ENCODE peak calls at places on chromosomes 16 and 17, in eight cellular contexts. Q is MG63; W is activated CD4-positive, alpha-beta T cell treated with anti-CD3 and anti-CD28 coated beads for 24 hours; M is HepG2; U is right cardiac atrium; X is RCC 7860; P is HT1080; I is GF-D8. H is an unnamed sample.

GRCh38 chr17:61361084-61361483 is 38.6 kb upstream of the TBX2 start:
- DNase-seq in Q (no peak), W (no peak), M (peak), U (no peak), X (peak), P (peak), I (no peak), H (no peak)

GRCh38 chr16:11253995-11254912 is 1.8 kb downstream of the SOCS1 start:
- DNase-seq in Q (no peak), W (no peak), M (no peak), U (peak), X (no peak), P (no peak), I (no peak), H (no peak)

GRCh38 chr16:46746821-46747776 is 1.0 kb downstream of the MYLK3 start:
- DNase-seq in Q (no peak), W (no peak), M (peak), U (peak), X (no peak), P (no peak), I (no peak), H (no peak)

GRCh38 chr17:52106638-52107261 is 51.8 kb downstream of the CA10 start:
- DNase-seq in Q (peak), W (peak), M (peak), U (no peak), X (peak), P (peak), I (no peak), H (peak)

GRCh38 chr16:56610017-56610608 is 1.7 kb downstream of the MT2A start:
- DNase-seq in Q (peak), W (peak), M (peak), U (peak), X (peak), P (peak), I (peak), H (no peak)

GRCh38 chr17:17117923-17118322 is 75.7 kb downstream of the MPRIP start:
- DNase-seq in Q (no peak), W (no peak), M (no peak), U (peak), X (no peak), P (no peak), I (no peak), H (no peak)

GRCh38 chr17:27456681-27457404 is 595 bp downstream of the KSR1 start:
- DNase-seq in Q (peak), W (no peak), M (no peak), U (peak), X (no peak), P (no peak), I (no peak), H (no peak)

GRCh38 chr17:49387374-49388289 is 25.6 kb upstream of the ZNF652 start:
- DNase-seq in Q (no peak), W (no peak), M (no peak), U (no peak), X (no peak), P (no peak), I (no peak), H (no peak)

GRCh38 chr16:26526633-26527032 is 540.1 kb upstream of the C16orf82 start:
- DNase-seq in Q (no peak), W (no peak), M (no peak), U (no peak), X (no peak), P (no peak), I (no peak), H (no peak)

GRCh38 chr17:15652960-15653359 is 31.2 kb downstream of the TRIM16 start:
- DNase-seq in Q (no peak), W (no peak), M (no peak), U (no peak), X (no peak), P (no peak), I (no peak), H (no peak)

GRCh38 chr17:19409509-19409908 is 1.5 kb upstream of the RNF112 start:
- DNase-seq in Q (peak), W (peak), M (no peak), U (no peak), X (no peak), P (peak), I (no peak), H (peak)

GRCh38 chr17:12545877-12546513 is 119.7 kb upstream of the MYOCD start:
- DNase-seq in Q (peak), W (no peak), M (peak), U (no peak), X (peak), P (peak), I (no peak), H (peak)

GRCh38 chr17:17028878-17029535 is 13.2 kb upstream of the MPRIP start:
- DNase-seq in Q (no peak), W (no peak), M (peak), U (no peak), X (no peak), P (no peak), I (no peak), H (no peak)

GRCh38 chr17:31197991-31198390 is 99.0 kb downstream of the OMG start:
- DNase-seq in Q (no peak), W (no peak), M (no peak), U (no peak), X (no peak), P (peak), I (no peak), H (no peak)

GRCh38 chr17:27940503-27940902 is 47.3 kb upstream of the LYRM9 start:
- DNase-seq in Q (no peak), W (no peak), M (no peak), U (no peak), X (no peak), P (no peak), I (no peak), H (no peak)

GRCh38 chr16:84600343-84601229 is 17.3 kb downstream of the COTL1 start:
- DNase-seq in Q (no peak), W (no peak), M (no peak), U (no peak), X (no peak), P (no peak), I (peak), H (no peak)

GRCh38 chr16:19179890-19180490 is 11.9 kb downstream of the SYT17 start:
- DNase-seq in Q (peak), W (peak), M (peak), U (peak), X (no peak), P (peak), I (peak), H (peak)

GRCh38 chr16:4373909-4374742 is 2.5 kb downstream of the VASN start:
- DNase-seq in Q (peak), W (no peak), M (no peak), U (peak), X (peak), P (peak), I (no peak), H (no peak)

GRCh38 chr16:85507342-85507741 is 105.8 kb upstream of the GSE1 start:
- DNase-seq in Q (no peak), W (no peak), M (no peak), U (no peak), X (no peak), P (no peak), I (no peak), H (no peak)

GRCh38 chr17:42804918-42805367 is 6.3 kb downstream of the CNTD1 start:
- DNase-seq in Q (no peak), W (no peak), M (peak), U (no peak), X (no peak), P (no peak), I (no peak), H (no peak)

GRCh38 chr16:81808933-81809480 is 29.9 kb downstream of the PLCG2 start:
- DNase-seq in Q (no peak), W (no peak), M (peak), U (no peak), X (no peak), P (no peak), I (no peak), H (no peak)

GRCh38 chr17:80101946-80102706 is 745 bp downstream of the GAA start:
- DNase-seq in Q (no peak), W (no peak), M (peak), U (peak), X (no peak), P (peak), I (no peak), H (no peak)

GRCh38 chr16:4275861-4276260 is 3.0 kb upstream of the TFAP4 start:
- DNase-seq in Q (no peak), W (no peak), M (no peak), U (no peak), X (no peak), P (no peak), I (no peak), H (no peak)

GRCh38 chr17:34913001-34913400 is 48.3 kb downstream of the CCT6B start:
- DNase-seq in Q (no peak), W (no peak), M (no peak), U (no peak), X (no peak), P (no peak), I (no peak), H (no peak)

GRCh38 chr17:50946891-50947843 is 81.0 kb upstream of the TOB1 start:
- DNase-seq in Q (no peak), W (no peak), M (no peak), U (no peak), X (no peak), P (no peak), I (no peak), H (no peak)

GRCh38 chr16:50814541-50814940 is 72.7 kb downstream of the CYLD start:
- DNase-seq in Q (no peak), W (no peak), M (no peak), U (no peak), X (no peak), P (no peak), I (no peak), H (no peak)

GRCh38 chr16:78748471-78748929 is 649.0 kb downstream of the WWOX start:
- DNase-seq in Q (no peak), W (no peak), M (no peak), U (no peak), X (no peak), P (no peak), I (no peak), H (no peak)

GRCh38 chr16:2527784-2528100 is 3.5 kb downstream of the CEMP1 start:
- DNase-seq in Q (no peak), W (no peak), M (no peak), U (peak), X (no peak), P (no peak), I (no peak), H (no peak)

GRCh38 chr16:2954228-2954627 is 9.8 kb upstream of the KREMEN2 start:
- DNase-seq in Q (no peak), W (no peak), M (no peak), U (no peak), X (no peak), P (no peak), I (no peak), H (no peak)

GRCh38 chr16:15434079-15434424 is 336 bp upstream of the BMERB1 start:
- DNase-seq in Q (no peak), W (no peak), M (no peak), U (no peak), X (no peak), P (no peak), I (no peak), H (no peak)

GRCh38 chr17:72985882-72986720 is 106.4 kb downstream of the SLC39A11 start:
- DNase-seq in Q (peak), W (peak), M (peak), U (peak), X (peak), P (peak), I (peak), H (peak)

GRCh38 chr16:30485818-30486436 is 13.4 kb downstream of the ITGAL start:
- DNase-seq in Q (no peak), W (no peak), M (no peak), U (no peak), X (no peak), P (peak), I (no peak), H (no peak)

GRCh38 chr17:82889496-82890338 is 49.9 kb upstream of the ZNF750 start:
- DNase-seq in Q (no peak), W (no peak), M (peak), U (peak), X (no peak), P (no peak), I (no peak), H (no peak)

GRCh38 chr17:73237714-73238113 is 24.0 kb downstream of the CPSF4L start:
- DNase-seq in Q (no peak), W (no peak), M (no peak), U (no peak), X (no peak), P (no peak), I (no peak), H (no peak)

GRCh38 chr17:45372325-45372869 is 55.6 kb upstream of the MAP3K14 start:
- DNase-seq in Q (peak), W (no peak), M (no peak), U (no peak), X (peak), P (no peak), I (no peak), H (no peak)

GRCh38 chr16:9296273-9296593 is 204.8 kb downstream of the HAPSTR1 start:
- DNase-seq in Q (no peak), W (no peak), M (no peak), U (no peak), X (no peak), P (no peak), I (no peak), H (no peak)

GRCh38 chr16:85209526-85210121 is 97.4 kb upstream of the CIBAR2 start:
- DNase-seq in Q (no peak), W (no peak), M (peak), U (peak), X (no peak), P (no peak), I (no peak), H (no peak)

GRCh38 chr17:73283841-73284282 is 22.2 kb upstream of the CPSF4L start:
- DNase-seq in Q (no peak), W (no peak), M (no peak), U (no peak), X (no peak), P (no peak), I (no peak), H (no peak)

GRCh38 chr17:67390646-67391480 is 13.8 kb downstream of the PITPNC1 start:
- DNase-seq in Q (peak), W (peak), M (peak), U (peak), X (peak), P (peak), I (no peak), H (no peak)